ENCODE peak calls at places on chromosome 10, in seven cellular contexts. Y, D, Z, V, T, U and X are unnamed samples.

GRCh38 chr10:16811765-16812164 is 5.5 kb downstream of the RSU1 start:
- DNase-seq in Y (no peak), D (no peak), Z (no peak), V (no peak), T (no peak), U (peak; percentile 6), X (peak; percentile 24)

GRCh38 chr10:99341860-99342517 is 12.8 kb downstream of the CNNM1 start:
- DNase-seq in Y (no peak), D (no peak), Z (no peak), V (no peak), T (no peak), U (peak; percentile 63), X (peak; percentile 56)

GRCh38 chr10:69360485-69361302 is 56.0 kb downstream of the TACR2 start:
- DNase-seq in Y (peak; percentile 44), D (peak; percentile 71), Z (peak; percentile 95), V (no peak), T (peak; percentile 80), U (peak; percentile 85), X (peak; percentile 89)

GRCh38 chr10:71461917-71462641 is 65.4 kb downstream of the CDH23 start:
- DNase-seq in Y (no peak), D (no peak), Z (no peak), V (no peak), T (no peak), U (no peak), X (no peak)

GRCh38 chr10:124381011-124381591 is 37.6 kb downstream of the OAT start:
- DNase-seq in Y (no peak), D (no peak), Z (peak; percentile 80), V (no peak), T (no peak), U (peak; percentile 89), X (no peak)

GRCh38 chr10:3091346-3091787 is 24.0 kb downstream of the PFKP start:
- DNase-seq in Y (no peak), D (peak; percentile 58), Z (peak; percentile 87), V (no peak), T (no peak), U (peak; percentile 64), X (peak; percentile 90)

GRCh38 chr10:110498982-110499795 is 1.5 kb downstream of the DUSP5 start:
- DNase-seq in Y (peak; percentile 74), D (peak; percentile 52), Z (peak; percentile 65), V (peak; percentile 36), T (no peak), U (peak; percentile 68), X (peak; percentile 73)

GRCh38 chr10:30701471-30702173 is 72.1 kb upstream of the LYZL2 start:
- DNase-seq in Y (peak; percentile 28), D (peak; percentile 46), Z (peak; percentile 82), V (peak; percentile 79), T (no peak), U (peak; percentile 62), X (peak; percentile 75)

GRCh38 chr10:30671011-30671616 is 41.6 kb upstream of the LYZL2 start:
- DNase-seq in Y (peak; percentile 59), D (peak; percentile 65), Z (peak; percentile 81), V (peak; percentile 26), T (no peak), U (peak; percentile 80), X (peak; percentile 85)

GRCh38 chr10:71522438-71523144 is 125.9 kb downstream of the CDH23 start:
- DNase-seq in Y (no peak), D (no peak), Z (no peak), V (no peak), T (no peak), U (no peak), X (no peak)

GRCh38 chr10:49398000-49398861 is 2.3 kb upstream of the DRGX start:
- DNase-seq in Y (peak; percentile 36), D (peak; percentile 27), Z (peak; percentile 37), V (peak; percentile 35), T (no peak), U (peak; percentile 35), X (peak; percentile 46)

GRCh38 chr10:129993621-129994020 is 29.5 kb upstream of the EBF3 start:
- DNase-seq in Y (no peak), D (peak; percentile 73), Z (no peak), V (no peak), T (no peak), U (no peak), X (peak; percentile 11)

GRCh38 chr10:29141761-29142160 is 147.1 kb upstream of the LYZL1 start:
- DNase-seq in Y (peak; percentile 88), D (peak; percentile 24), Z (no peak), V (no peak), T (no peak), U (no peak), X (peak; percentile 47)

GRCh38 chr10:13787015-13787421 is 200.3 kb downstream of the PRPF18 start:
- DNase-seq in Y (peak; percentile 68), D (no peak), Z (no peak), V (peak; percentile 88), T (no peak), U (peak; percentile 92), X (peak; percentile 91)

GRCh38 chr10:26721561-26721960 is 24.1 kb downstream of the PDSS1 start:
- DNase-seq in Y (no peak), D (no peak), Z (no peak), V (peak; percentile 80), T (no peak), U (no peak), X (no peak)

GRCh38 chr10:26642896-26643653 is 54.4 kb upstream of the PDSS1 start:
- DNase-seq in Y (no peak), D (no peak), Z (no peak), V (no peak), T (no peak), U (no peak), X (no peak)

GRCh38 chr10:52216852-52217251 is 97.2 kb upstream of the DKK1 start:
- DNase-seq in Y (no peak), D (peak; percentile 42), Z (peak; percentile 95), V (no peak), T (peak; percentile 10), U (peak; percentile 96), X (peak; percentile 91)

GRCh38 chr10:13095094-13095493 is 4.9 kb upstream of the OPTN start:
- DNase-seq in Y (no peak), D (no peak), Z (peak; percentile 27), V (no peak), T (no peak), U (peak; percentile 49), X (no peak)

GRCh38 chr10:13074562-13075451 is 25.2 kb upstream of the OPTN start:
- DNase-seq in Y (peak; percentile 56), D (peak; percentile 44), Z (peak; percentile 64), V (peak; percentile 11), T (no peak), U (peak; percentile 74), X (peak; percentile 70)

GRCh38 chr10:33559105-33559504 is 224.6 kb upstream of the NRP1 start:
- DNase-seq in Y (no peak), D (peak; percentile 74), Z (peak; percentile 46), V (no peak), T (no peak), U (no peak), X (peak; percentile 83)

GRCh38 chr10:60508831-60509230 is 119.2 kb upstream of the ANK3 start:
- DNase-seq in Y (no peak), D (no peak), Z (no peak), V (no peak), T (no peak), U (no peak), X (no peak)

GRCh38 chr10:72041491-72041890 is 46.9 kb downstream of the SPOCK2 start:
- DNase-seq in Y (no peak), D (no peak), Z (no peak), V (no peak), T (no peak), U (no peak), X (no peak)

GRCh38 chr10:71222541-71223364 is 10.4 kb downstream of the UNC5B start:
- DNase-seq in Y (no peak), D (peak; percentile 60), Z (no peak), V (no peak), T (no peak), U (peak; percentile 47), X (peak; percentile 53)

GRCh38 chr10:5959581-5960069 is 17.7 kb downstream of the IL15RA start:
- DNase-seq in Y (no peak), D (no peak), Z (no peak), V (no peak), T (no peak), U (no peak), X (no peak)

GRCh38 chr10:78267598-78267997 is 233.9 kb downstream of the RPS24 start:
- DNase-seq in Y (peak; percentile 40), D (peak; percentile 51), Z (peak; percentile 37), V (no peak), T (no peak), U (peak; percentile 75), X (peak; percentile 13)

GRCh38 chr10:92758594-92758993 is 68.8 kb downstream of the HHEX start:
- DNase-seq in Y (no peak), D (no peak), Z (no peak), V (no peak), T (no peak), U (no peak), X (no peak)
- H3K4me3 ChIP-seq in Y (no peak overlapping the region), D (no peak overlapping the region), Z (no peak overlapping the region), V (no peak overlapping the region), T (no peak overlapping the region), U (no peak overlapping the region), X (no peak overlapping the region)

DNA sequence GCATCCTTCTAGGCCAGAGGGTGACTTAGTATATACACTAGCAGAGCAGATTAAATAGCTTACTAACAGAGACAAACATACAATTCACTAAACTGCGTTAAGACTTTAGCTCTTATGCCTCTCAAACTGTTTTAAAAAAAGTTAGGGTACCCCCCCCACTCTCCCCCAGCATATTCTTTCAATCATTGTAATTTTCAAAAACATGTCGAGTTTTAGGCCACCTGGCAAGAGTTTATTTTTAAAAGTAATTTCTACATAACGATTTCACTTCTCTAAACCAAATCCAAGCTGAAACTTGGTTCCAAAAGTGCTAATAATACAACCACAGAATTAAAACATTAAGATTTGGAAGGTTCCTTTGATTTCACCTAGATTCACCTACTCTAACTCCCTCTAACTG is 129.5 kb downstream of the NRBF2 start:
- DNase-seq in Y (no peak), D (no peak), Z (no peak), V (no peak), T (no peak), U (no peak), X (no peak)
- H3K4me3 ChIP-seq in Y (no peak overlapping the region), D (no peak overlapping the region), Z (no peak overlapping the region), V (no peak overlapping the region), T (no peak overlapping the region), U (peak overlapping the region; percentile 25), X (no peak overlapping the region)

GRCh38 chr10:101216631-101217425 is 12.4 kb downstream of the LBX1 start:
- DNase-seq in Y (no peak), D (no peak), Z (no peak), V (no peak), T (no peak), U (no peak), X (no peak)
- H3K4me3 ChIP-seq in Y (no peak overlapping the region), D (no peak overlapping the region), Z (no peak overlapping the region), V (no peak overlapping the region), T (no peak overlapping the region), U (no peak overlapping the region), X (no peak overlapping the region)

DNA sequence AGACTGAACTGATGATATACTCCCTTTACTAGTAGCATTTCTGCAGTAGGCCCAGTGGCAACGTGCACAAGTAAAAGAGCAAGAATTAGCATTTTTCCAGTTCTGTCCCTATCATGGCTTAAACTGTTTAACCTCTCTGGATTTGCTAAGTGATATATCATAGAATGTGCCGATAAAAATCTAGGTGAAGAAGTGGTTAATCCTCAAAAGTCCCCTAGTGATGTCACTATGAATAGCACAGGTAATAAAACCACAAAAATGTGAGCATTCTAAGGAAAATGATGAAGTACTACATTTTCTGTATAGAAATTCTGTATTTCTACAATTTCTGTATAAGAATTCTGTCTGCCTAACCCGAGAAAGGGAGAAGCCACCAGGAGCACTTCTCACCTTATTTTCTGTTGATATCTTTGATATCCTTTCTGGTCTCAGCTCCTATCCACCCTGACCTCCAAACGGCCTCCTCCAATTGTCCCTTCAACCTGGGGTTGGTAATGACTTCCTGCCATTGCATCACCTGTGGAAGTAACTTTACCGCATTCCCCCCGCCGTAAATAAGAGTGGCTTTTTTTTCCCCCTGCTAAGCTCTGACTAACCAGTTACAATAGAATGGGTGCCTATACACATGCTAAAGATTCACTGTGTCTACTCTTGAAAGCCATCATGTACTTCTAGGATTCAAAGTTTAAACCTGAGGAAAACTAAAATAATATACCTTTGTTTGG is 155.9 kb upstream of the ASAH2 start:
- DNase-seq in Y (no peak), D (no peak), Z (no peak), V (no peak), T (no peak), U (no peak), X (no peak)
- H3K4me3 ChIP-seq in Y (no peak overlapping the region), D (no peak overlapping the region), Z (no peak overlapping the region), V (no peak overlapping the region), T (no peak overlapping the region), U (no peak overlapping the region), X (no peak overlapping the region)